ENCODE peak calls at places on chromosomes 6 and 20, in six cellular contexts. S, D, I, H, Z and U are unnamed samples.

GRCh38 chr6:82045965-82046756 is 201.4 kb downstream of the IBTK start:
- DNase-seq in S (no peak), D (no peak), I (no peak), H (no peak), Z (no peak), U (no peak)

GRCh38 chr6:121857551-121857950 is 422.1 kb downstream of the GJA1 start:
- DNase-seq in S (no peak), D (no peak), I (no peak), H (no peak), Z (no peak), U (no peak)

GRCh38 chr6:14986370-14986769 is 259.5 kb upstream of the JARID2 start:
- DNase-seq in S (no peak), D (no peak), I (no peak), H (peak), Z (peak), U (no peak)

GRCh38 chr20:62501801-62502495 is 26.2 kb upstream of the GATA5 start:
- DNase-seq in S (no peak), D (peak), I (peak), H (no peak), Z (no peak), U (no peak)

GRCh38 chr6:32244270-32244669 is 20.4 kb upstream of the NOTCH4 start:
- DNase-seq in S (no peak), D (no peak), I (no peak), H (peak), Z (peak), U (no peak)

GRCh38 chr6:108921547-108922331 is 73.5 kb downstream of the ARMC2 start:
- DNase-seq in S (no peak), D (no peak), I (no peak), H (no peak), Z (no peak), U (no peak)

GRCh38 chr20:24141111-24141510 is 152.5 kb upstream of the GGTLC1 start:
- DNase-seq in S (no peak), D (no peak), I (no peak), H (no peak), Z (peak), U (no peak)

GRCh38 chr6:116398366-116399005 is 27.7 kb downstream of the DSE start:
- DNase-seq in S (no peak), D (no peak), I (no peak), H (no peak), Z (no peak), U (no peak)

GRCh38 chr6:5695260-5696245 is 311.2 kb downstream of the NRN1 start:
- DNase-seq in S (no peak), D (no peak), I (no peak), H (peak), Z (no peak), U (no peak)

GRCh38 chr6:30879684-30880427 is 4.5 kb upstream of the DDR1 start:
- DNase-seq in S (no peak), D (peak), I (no peak), H (no peak), Z (peak), U (no peak)

GRCh38 chr6:12293234-12293930 is 3.2 kb downstream of the EDN1 start:
- DNase-seq in S (no peak), D (no peak), I (no peak), H (no peak), Z (no peak), U (no peak)

GRCh38 chr6:12608874-12609273 is 107.7 kb upstream of the PHACTR1 start:
- DNase-seq in S (no peak), D (no peak), I (no peak), H (no peak), Z (no peak), U (no peak)

GRCh38 chr6:74912234-74912633 is 293.6 kb downstream of the COL12A1 start:
- DNase-seq in S (no peak), D (no peak), I (no peak), H (no peak), Z (no peak), U (no peak)

GRCh38 chr6:112877134-112878100 is 530.3 kb downstream of the RFPL4B start:
- DNase-seq in S (no peak), D (no peak), I (no peak), H (no peak), Z (no peak), U (no peak)

GRCh38 chr6:161561938-161562337 is 288.1 kb upstream of the AGPAT4 start:
- DNase-seq in S (no peak), D (no peak), I (no peak), H (no peak), Z (no peak), U (no peak)

GRCh38 chr6:81362246-81362645 is 390.2 kb downstream of the TENT5A start:
- DNase-seq in S (no peak), D (no peak), I (no peak), H (no peak), Z (no peak), U (no peak)

GRCh38 chr6:39152247-39152646 is 37.3 kb upstream of the SAYSD1 start:
- DNase-seq in S (no peak), D (no peak), I (no peak), H (no peak), Z (no peak), U (no peak)

GRCh38 chr6:56246544-56246940 is 838 bp downstream of the COL21A1 start:
- DNase-seq in S (no peak), D (no peak), I (no peak), H (no peak), Z (no peak), U (no peak)

GRCh38 chr20:50730765-50731054 is 670 bp upstream of the PARD6B start:
- DNase-seq in S (no peak), D (no peak), I (no peak), H (no peak), Z (no peak), U (no peak)

GRCh38 chr20:50729925-50730764 is 1.2 kb upstream of the PARD6B start:
- DNase-seq in S (peak), D (peak), I (no peak), H (peak), Z (peak), U (no peak)

GRCh38 chr20:50728981-50729874 is 2.2 kb upstream of the PARD6B start:
- DNase-seq in S (peak), D (peak), I (no peak), H (peak), Z (peak), U (no peak)

GRCh38 chr20:50731930-50732690 is 730 bp downstream of the PARD6B start:
- DNase-seq in S (peak), D (peak), I (no peak), H (no peak), Z (no peak), U (no peak)

GRCh38 chr20:50731055-50731929 is at the start of gene PARD6B:
- DNase-seq in S (peak), D (peak), I (peak), H (peak), Z (peak), U (peak)
- TF ChIP-seq POLR2A in S (peak), D (peak), I (no peak), H (peak), Z (no peak), U (peak)

DNA sequence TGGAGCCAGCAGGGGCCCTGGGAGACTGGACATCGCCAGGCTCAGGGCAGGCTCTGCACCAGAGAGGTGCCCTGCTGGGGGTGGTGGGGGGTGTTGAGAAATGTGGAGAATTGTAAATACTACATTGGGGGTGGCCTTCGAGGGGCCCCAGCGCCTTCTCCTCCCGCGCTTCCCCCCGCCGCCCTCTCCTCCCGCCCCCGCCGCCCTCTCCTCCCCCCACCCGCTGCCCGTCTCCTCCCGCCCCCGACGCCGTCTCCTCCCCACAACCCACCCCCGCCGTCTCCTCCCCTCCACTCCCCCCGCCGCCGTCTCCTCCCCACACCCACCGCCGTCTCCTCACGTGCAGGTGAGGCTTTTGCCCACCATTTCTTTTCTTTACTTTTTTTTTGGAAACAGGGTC is 1.4 kb upstream of the SRMS start:
- DNase-seq in S (no peak), D (no peak), I (no peak), H (no peak), Z (no peak), U (no peak)
- TF ChIP-seq POLR2A in S (no peak), D (no peak), I (no peak), H (no peak), Z (no peak), U (no peak)

DNA sequence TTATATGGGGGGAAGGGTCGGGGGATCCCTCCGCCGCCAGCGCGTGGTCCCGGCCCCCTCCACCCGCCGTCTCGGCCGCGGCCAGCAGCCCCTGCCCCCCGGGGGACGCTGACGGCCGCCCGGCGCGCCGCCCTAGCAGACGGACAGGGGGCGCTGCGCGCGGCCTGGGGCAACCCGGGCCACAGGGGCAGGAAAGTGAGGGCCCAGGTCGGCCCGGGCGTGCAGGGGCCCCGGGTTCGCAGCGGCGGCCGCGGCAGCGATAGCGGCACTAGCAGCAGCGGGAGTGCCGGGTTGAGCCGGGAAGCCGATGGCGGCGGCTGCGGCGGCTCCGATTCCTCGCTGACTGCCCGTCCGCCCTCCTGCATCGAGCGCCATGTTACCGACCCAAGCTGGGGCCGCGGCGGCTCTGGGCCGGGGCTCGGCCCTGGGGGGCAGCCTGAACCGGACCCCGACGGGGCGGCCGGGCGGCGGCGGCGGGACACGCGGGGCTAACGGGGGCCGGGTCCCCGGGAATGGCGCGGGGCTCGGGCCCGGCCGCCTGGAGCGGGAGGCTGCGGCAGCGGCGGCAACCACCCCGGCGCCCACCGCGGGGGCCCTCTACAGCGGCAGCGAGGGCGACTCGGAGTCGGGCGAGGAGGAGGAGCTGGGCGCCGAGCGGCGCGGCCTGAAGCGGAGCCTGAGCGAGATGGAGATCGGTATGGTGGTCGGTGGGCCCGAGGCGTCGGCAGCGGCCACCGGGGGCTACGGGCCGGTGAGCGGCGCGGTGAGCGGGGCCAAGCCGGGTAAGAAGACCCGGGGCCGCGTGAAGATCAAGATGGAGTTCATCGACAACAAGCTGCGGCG is 436 bp downstream of the SRF start:
- DNase-seq in S (no peak), D (no peak), I (no peak), H (peak), Z (peak), U (no peak)
- TF ChIP-seq POLR2A in S (no peak), D (no peak), I (no peak), H (peak), Z (no peak), U (peak)

DNA sequence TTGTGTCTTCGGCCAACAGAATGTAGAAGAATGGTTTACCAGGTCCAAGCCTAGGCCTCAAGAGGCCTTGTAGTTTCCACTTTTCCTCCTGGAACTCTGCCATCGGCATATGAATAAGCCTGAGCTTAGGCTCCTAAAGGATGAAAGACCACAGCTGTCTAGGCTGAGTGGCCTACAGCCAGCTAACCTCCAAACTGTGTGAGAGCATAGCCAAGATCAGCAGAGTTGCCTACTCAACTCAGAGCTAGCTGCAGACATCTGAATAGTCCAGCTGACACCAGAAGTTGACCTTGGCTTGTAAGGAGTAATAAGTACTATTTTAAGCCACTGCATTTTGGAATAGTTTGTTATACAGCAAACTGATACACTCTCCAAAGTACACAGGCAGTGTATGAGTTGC is 52.6 kb upstream of the SMIM29 start:
- DNase-seq in S (no peak), D (peak), I (no peak), H (no peak), Z (no peak), U (no peak)
- TF ChIP-seq POLR2A in S (no peak), D (no peak), I (no peak), H (no peak), Z (no peak), U (no peak)

DNA sequence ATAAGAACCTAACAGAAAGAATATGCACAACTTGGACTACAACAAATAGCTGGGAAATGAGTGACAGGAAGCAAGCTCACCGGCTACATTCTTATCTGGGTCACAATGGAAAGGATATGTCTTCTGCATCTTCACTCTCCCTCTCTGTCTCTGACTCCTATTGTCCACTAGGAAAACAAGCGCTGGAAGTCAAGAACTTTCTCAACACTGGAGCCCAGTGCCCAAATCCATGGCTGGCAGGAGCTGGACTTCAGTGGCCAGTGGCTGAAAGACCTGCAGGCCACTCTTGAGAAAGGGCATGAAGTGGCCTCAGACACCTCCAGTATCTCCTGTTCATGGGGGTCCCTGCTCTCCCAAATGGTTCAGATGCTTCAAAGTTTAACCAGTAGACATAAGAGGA is 62.0 kb downstream of the FAM50B start:
- DNase-seq in S (no peak), D (no peak), I (no peak), H (no peak), Z (peak), U (no peak)
- TF ChIP-seq POLR2A in S (no peak), D (no peak), I (no peak), H (no peak), Z (no peak), U (no peak)

DNA sequence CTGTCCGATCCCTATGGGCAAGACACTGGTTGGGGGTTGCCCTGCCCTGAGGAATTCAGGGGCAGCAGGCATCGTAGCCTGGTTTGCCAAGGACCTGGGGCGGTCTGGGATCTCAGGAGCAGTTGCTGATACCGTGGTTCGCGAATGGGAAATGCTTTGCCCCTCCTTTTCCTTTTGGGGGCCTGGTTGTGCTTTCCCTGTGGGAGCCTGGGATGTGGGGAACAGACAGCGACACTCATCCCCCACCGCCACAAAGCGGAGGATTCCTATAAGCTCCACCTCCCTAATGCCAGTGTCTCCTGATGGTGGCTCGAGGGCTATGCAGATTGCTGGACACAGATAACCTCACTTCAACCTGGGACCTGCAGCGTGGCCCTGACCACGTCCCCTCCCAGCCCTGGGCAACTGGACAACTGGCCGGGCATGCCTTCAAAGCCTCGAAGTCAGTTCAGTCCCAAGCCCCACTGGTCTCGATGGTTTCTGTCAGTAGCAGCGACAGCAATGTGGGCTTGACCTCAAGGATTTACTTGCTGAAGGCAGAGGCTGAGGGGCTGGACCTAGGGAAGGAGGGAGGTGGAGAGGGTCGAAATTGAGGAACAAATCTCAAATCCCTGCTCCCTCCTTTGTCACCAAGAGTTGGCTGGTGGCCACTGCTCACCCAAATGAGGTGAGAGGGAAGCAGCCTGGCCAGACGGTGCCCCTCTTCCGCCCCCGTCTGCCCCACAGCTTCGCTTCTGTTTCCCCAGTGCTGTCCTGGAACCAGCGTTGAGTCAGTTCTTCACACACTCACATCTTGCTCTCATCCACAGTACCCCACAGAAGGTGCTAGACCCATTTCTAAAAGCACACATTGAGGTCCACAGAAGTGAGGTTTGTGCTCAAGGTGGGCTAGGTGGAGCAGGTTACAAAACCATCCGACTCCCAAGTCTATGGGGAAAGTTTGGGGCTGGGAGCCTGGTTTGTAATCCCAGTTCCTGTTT is 3.5 kb downstream of the CEBPB start:
- DNase-seq in S (no peak), D (no peak), I (no peak), H (no peak), Z (no peak), U (peak)
- TF ChIP-seq POLR2A in S (no peak), D (no peak), I (no peak), H (no peak), Z (no peak), U (peak)

DNA sequence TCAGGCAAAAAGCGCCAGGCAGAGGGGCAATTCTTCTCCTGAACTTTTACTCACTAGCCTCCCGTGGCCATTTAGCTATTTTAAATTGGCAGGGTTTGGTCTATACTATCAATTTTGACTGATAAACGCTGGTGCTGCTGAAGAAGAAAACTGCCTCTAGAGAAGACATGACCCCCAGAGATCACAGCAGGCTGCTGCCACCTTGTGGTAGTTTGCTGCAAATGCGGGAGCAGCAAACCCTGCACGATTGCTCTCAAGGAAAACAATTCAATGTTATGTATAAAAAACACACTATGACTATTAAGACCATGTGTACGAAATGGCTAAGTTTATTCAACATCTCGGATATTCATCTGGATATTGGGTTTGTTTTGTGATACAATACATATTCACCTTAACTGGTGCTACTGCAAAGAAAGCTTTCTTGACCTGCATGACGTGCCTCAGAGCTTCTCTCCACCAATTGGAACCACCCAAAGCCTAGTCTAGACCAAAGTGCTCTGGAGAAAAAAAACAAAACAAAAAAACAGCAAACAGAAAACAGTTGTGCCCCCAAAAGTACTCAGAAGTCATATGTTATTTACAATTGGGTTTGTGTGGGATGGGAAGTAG is 19.5 kb upstream of the IL17F start:
- DNase-seq in S (peak), D (peak), I (peak), H (peak), Z (no peak), U (peak)
- TF ChIP-seq POLR2A in S (no peak), D (no peak), I (no peak), H (no peak), Z (no peak), U (no peak)

GRCh38 chr6:126261792-126262421 is 78.0 kb upstream of the CENPW start:
- DNase-seq in S (no peak), D (no peak), I (no peak), H (no peak), Z (no peak), U (no peak)

GRCh38 chr6:126264265-126264664 is 75.7 kb upstream of the CENPW start:
- DNase-seq in S (no peak), D (no peak), I (no peak), H (no peak), Z (no peak), U (no peak)

GRCh38 chr6:126268087-126268486 is 71.8 kb upstream of the CENPW start:
- DNase-seq in S (no peak), D (peak), I (peak), H (no peak), Z (no peak), U (no peak)

GRCh38 chr6:126267621-126268020 is 72.3 kb upstream of the CENPW start:
- DNase-seq in S (no peak), D (no peak), I (no peak), H (no peak), Z (no peak), U (no peak)

DNA sequence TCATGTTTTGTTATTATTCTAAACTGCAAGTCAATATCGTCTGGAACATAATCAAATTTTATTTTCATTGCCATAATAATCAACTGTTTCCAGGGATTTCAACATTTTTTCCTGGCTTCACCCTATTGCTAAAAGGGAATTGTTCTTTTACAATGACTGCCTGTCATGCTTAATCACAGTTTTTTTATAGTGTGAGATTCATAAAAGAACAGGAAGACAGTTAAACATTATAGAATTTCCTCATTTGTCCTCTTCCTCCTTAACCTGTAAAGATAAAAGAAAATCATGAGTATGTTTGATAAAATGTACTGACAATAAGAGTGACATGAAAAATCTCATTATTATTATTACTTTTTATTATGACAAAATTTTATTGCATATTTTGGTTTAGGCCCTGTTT is 73.3 kb upstream of the CENPW start:
- DNase-seq in S (no peak), D (no peak), I (no peak), H (no peak), Z (no peak), U (no peak)
- TF ChIP-seq POLR2A in S (no peak), D (no peak), I (no peak), H (no peak), Z (no peak), U (no peak)